ENCODE peak calls at places on chromosome 1, in ten cellular contexts. Q is midbrain; A is hepatocyte; G is activated CD4-positive, CD25-positive, alpha-beta regulatory T cell treated with anti-CD3 and anti-CD28 coated beads, Interleukin-2, amount 50 U/mL, for 16 hours; R is mesenteric fat pad; S is activated CD4-positive, alpha-beta T cell treated with anti-CD3 and anti-CD28 coated beads for 1 hour; X is RCC 7860; K is OCI-LY7; U is Caki2; Y is GM04503. D is an unnamed sample.

GRCh38 chr1:111981871-111982270 is 7.6 kb downstream of the KCND3 start:
- DNase-seq in U (no peak), G (no peak), R (no peak), K (no peak), A (no peak), X (no peak), S (no peak), Y (no peak), Q (no peak), D (no peak)

GRCh38 chr1:58874757-58875755 is 91.2 kb upstream of the JUN start:
- DNase-seq in G (no peak), S (no peak), X (no peak), Y (peak), R (no peak), U (no peak), A (peak), Q (peak), K (no peak), D (no peak)

GRCh38 chr1:149887456-149888159 is 11.8 kb upstream of the BOLA1 start:
- DNase-seq in U (peak), S (peak), A (peak), X (peak), K (peak), Q (peak), G (peak), R (peak), Y (peak), D (peak)

GRCh38 chr1:118257946-118258345 is 72.9 kb upstream of the SPAG17 start:
- DNase-seq in S (no peak), K (no peak), G (no peak), R (no peak), X (no peak), A (no peak), Y (peak), Q (no peak), U (no peak), D (no peak)

GRCh38 chr1:14545422-14546025 is 53.0 kb upstream of the KAZN start:
- DNase-seq in K (no peak), A (no peak), S (no peak), X (no peak), U (no peak), Y (no peak), G (no peak), Q (no peak), R (no peak), D (no peak)

GRCh38 chr1:230250676-230251075 is 175.5 kb downstream of the PGBD5 start:
- DNase-seq in Y (no peak), R (peak), Q (no peak), A (no peak), X (no peak), U (no peak), S (no peak), G (no peak), K (no peak), D (no peak)

GRCh38 chr1:64396817-64397216 is 73.1 kb upstream of the CACHD1 start:
- DNase-seq in A (no peak), Q (no peak), S (no peak), G (no peak), R (no peak), K (no peak), Y (no peak), X (no peak), U (no peak), D (no peak)

GRCh38 chr1:54278941-54279422 is 79.0 kb downstream of the MRPL37 start:
- DNase-seq in X (peak), Q (no peak), R (no peak), K (no peak), A (no peak), S (no peak), U (no peak), Y (peak), G (no peak), D (no peak)

GRCh38 chr1:59100975-59101374 is 195.9 kb upstream of the FGGY start:
- DNase-seq in S (no peak), K (no peak), G (no peak), Q (no peak), R (no peak), A (no peak), Y (no peak), X (no peak), U (no peak), D (no peak)

GRCh38 chr1:160366731-160367515 is at the start of gene NHLH1:
- DNase-seq in Q (no peak), K (no peak), Y (no peak), R (peak), G (no peak), U (no peak), A (no peak), X (no peak), S (no peak), D (peak)

GRCh38 chr1:188249813-188250212 is 1421.1 kb downstream of the PLA2G4A start:
- DNase-seq in A (no peak), Q (no peak), X (no peak), G (no peak), K (no peak), S (no peak), R (no peak), Y (no peak), U (no peak), D (no peak)

GRCh38 chr1:41450747-41451285 is 33.7 kb downstream of the EDN2 start:
- DNase-seq in S (no peak), G (no peak), Q (no peak), R (no peak), A (no peak), Y (no peak), U (no peak), K (no peak), X (no peak), D (no peak)

GRCh38 chr1:194709439-194709838 is 1523.0 kb upstream of the B3GALT2 start:
- DNase-seq in R (no peak), A (no peak), Y (no peak), U (no peak), S (no peak), Q (no peak), X (no peak), K (no peak), G (no peak), D (no peak)

GRCh38 chr1:31828926-31829690 is 13.3 kb upstream of the SPOCD1 start:
- DNase-seq in K (peak), Y (no peak), X (no peak), S (no peak), G (no peak), A (no peak), U (no peak), R (peak), Q (no peak), D (no peak)

GRCh38 chr1:53715478-53715877 is 23.5 kb downstream of the GLIS1 start:
- DNase-seq in Y (no peak), X (no peak), G (no peak), U (no peak), S (no peak), R (no peak), K (peak), A (no peak), Q (no peak), D (no peak)

GRCh38 chr1:230986976-230987375 is 8.1 kb downstream of the ARV1 start:
- DNase-seq in X (peak), K (no peak), S (no peak), Q (no peak), R (no peak), A (no peak), Y (peak), G (no peak), U (peak), D (no peak)